ENCODE peak calls at places on chromosomes 6 and 20, in seven cellular contexts. S, B, U, H, D, E and J are unnamed samples.

GRCh38 chr20:22464312-22465003 is 119.9 kb downstream of the FOXA2 start:
- DNase-seq in S (no peak), B (no peak), U (no peak), H (no peak), D (no peak), E (no peak), J (no peak)

GRCh38 chr6:44012078-44012493 is 115.2 kb downstream of the MRPL14 start:
- DNase-seq in S (peak; percentile 91), B (peak; percentile 94), U (no peak), H (no peak), D (no peak), E (peak; percentile 99), J (no peak)

GRCh38 chr6:149028767-149029405 is 282.1 kb downstream of the UST start:
- DNase-seq in S (peak; percentile 88), B (peak; percentile 87), U (no peak), H (no peak), D (peak; percentile 75), E (peak; percentile 98), J (peak; percentile 70)

GRCh38 chr6:160348209-160348551 is at the start of gene SLC22A3:
- DNase-seq in S (no peak), B (peak; percentile 3), U (no peak), H (peak; percentile 48), D (no peak), E (no peak), J (no peak)

GRCh38 chr20:32780749-32781402 is 18.7 kb downstream of the DNMT3B start:
- DNase-seq in S (no peak), B (no peak), U (no peak), H (peak; percentile 64), D (no peak), E (no peak), J (peak; percentile 41)

GRCh38 chr20:17612975-17613327 is 43.1 kb downstream of the DSTN start:
- DNase-seq in S (no peak), B (no peak), U (no peak), H (no peak), D (no peak), E (no peak), J (no peak)

GRCh38 chr6:21831531-21832291 is 238.2 kb downstream of the SOX4 start:
- DNase-seq in S (no peak), B (peak; percentile 75), U (no peak), H (no peak), D (no peak), E (peak; percentile 37), J (no peak)

GRCh38 chr6:33029297-33030184 is 20.1 kb upstream of the HLA-DOA start:
- DNase-seq in S (no peak), B (no peak), U (no peak), H (no peak), D (no peak), E (peak; percentile 2), J (no peak)

GRCh38 chr20:49345538-49345937 is 67.7 kb upstream of the ZNFX1 start:
- DNase-seq in S (peak; percentile 80), B (peak; percentile 48), U (peak; percentile 70), H (no peak), D (no peak), E (peak; percentile 68), J (no peak)

GRCh38 chr6:33192105-33192646 is at the start of gene COL11A2:
- DNase-seq in S (no peak), B (no peak), U (no peak), H (no peak), D (no peak), E (no peak), J (peak; percentile 36)

GRCh38 chr20:17621229-17621968 is 51.5 kb downstream of the DSTN start:
- DNase-seq in S (no peak), B (no peak), U (peak; percentile 61), H (peak; percentile 20), D (no peak), E (no peak), J (no peak)

GRCh38 chr6:90072961-90073464 is 178.7 kb downstream of the GJA10 start:
- DNase-seq in S (no peak), B (no peak), U (no peak), H (no peak), D (no peak), E (no peak), J (no peak)

GRCh38 chr20:21920231-21920630 is 214.8 kb downstream of the PAX1 start:
- DNase-seq in S (no peak), B (no peak), U (no peak), H (no peak), D (no peak), E (no peak), J (no peak)

GRCh38 chr20:34705383-34706021 is 1.4 kb downstream of the TP53INP2 start:
- DNase-seq in S (peak; percentile 65), B (peak; percentile 69), U (no peak), H (peak; percentile 39), D (no peak), E (peak; percentile 28), J (no peak)

GRCh38 chr20:35200255-35200654 is 26.2 kb upstream of the MMP24 start:
- DNase-seq in S (peak; percentile 75), B (peak; percentile 91), U (no peak), H (no peak), D (no peak), E (peak; percentile 71), J (no peak)

GRCh38 chr6:36813526-36813925 is 25.7 kb downstream of the CPNE5 start:
- DNase-seq in S (no peak), B (no peak), U (no peak), H (no peak), D (no peak), E (no peak), J (no peak)

GRCh38 chr20:63060057-63060991 is 53.6 kb upstream of the BHLHE23 start:
- DNase-seq in S (peak; percentile 30), B (no peak), U (peak; percentile 55), H (peak; percentile 34), D (no peak), E (no peak), J (peak; percentile 33)

GRCh38 chr6:51959744-51960383 is 127.5 kb downstream of the PKHD1 start:
- DNase-seq in S (peak; percentile 55), B (peak; percentile 81), U (peak; percentile 66), H (peak; percentile 77), D (peak; percentile 79), E (peak; percentile 67), J (peak; percentile 85)

GRCh38 chr20:50478162-50479036 is 31.8 kb upstream of the PTPN1 start:
- DNase-seq in S (no peak), B (peak; percentile 70), U (peak; percentile 81), H (peak; percentile 80), D (peak; percentile 77), E (peak; percentile 48), J (peak; percentile 46)

GRCh38 chr20:3172933-3173581 is at the start of gene LZTS3:
- DNase-seq in S (no peak), B (peak; percentile 58), U (peak; percentile 88), H (peak; percentile 86), D (peak; percentile 77), E (peak; percentile 22), J (peak; percentile 70)
- TF ChIP-seq CTCF in S (peak; percentile 26), B (no peak), U (no peak), H (no peak), D (peak; percentile 3), E (no peak), J (no peak)

GRCh38 chr6:34990971-34991560 is 102.0 kb downstream of the ANKS1A start:
- DNase-seq in S (peak; percentile 53), B (peak; percentile 9), U (no peak), H (no peak), D (no peak), E (peak; percentile 75), J (no peak)

GRCh38 chr6:34992353-34992752 is 103.3 kb downstream of the ANKS1A start:
- DNase-seq in S (no peak), B (peak; percentile 94), U (no peak), H (no peak), D (no peak), E (no peak), J (no peak)

GRCh38 chr6:34994693-34995092 is 105.6 kb downstream of the ANKS1A start:
- DNase-seq in S (no peak), B (no peak), U (no peak), H (no peak), D (no peak), E (no peak), J (no peak)

GRCh38 chr6:34993206-34993605 is 104.2 kb downstream of the ANKS1A start:
- DNase-seq in S (no peak), B (no peak), U (no peak), H (no peak), D (no peak), E (no peak), J (no peak)
- TF ChIP-seq CTCF in S (no peak), B (no peak), U (no peak), H (no peak), D (no peak), E (no peak), J (no peak)

DNA sequence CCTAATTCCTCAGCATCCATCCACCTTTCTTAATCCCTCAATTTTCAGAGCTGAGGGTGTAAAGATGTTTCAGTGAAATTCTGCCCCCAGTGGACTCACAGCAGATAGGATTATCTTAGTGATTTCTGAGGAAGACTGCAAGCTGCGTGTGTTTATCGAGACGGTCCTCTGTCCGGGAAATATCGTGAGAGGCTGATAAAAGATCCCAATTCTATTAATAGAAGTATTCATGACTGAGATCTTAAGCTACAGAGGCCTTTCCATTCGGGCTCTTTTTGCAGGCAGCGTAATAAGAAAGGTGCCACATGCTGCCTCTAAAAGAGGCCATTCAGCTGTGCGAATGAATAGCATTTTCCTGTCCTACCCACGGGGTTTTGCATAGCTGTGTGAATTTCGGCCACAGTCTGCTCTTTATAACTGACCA is 209.0 kb downstream of the ARHGAP18 start:
- DNase-seq in S (no peak), B (no peak), U (no peak), H (no peak), D (no peak), E (no peak), J (peak; percentile 7)
- TF ChIP-seq CTCF in S (peak; percentile 63), B (peak; percentile 29), U (no peak), H (peak; percentile 59), D (peak; percentile 59), E (peak; percentile 18), J (peak; percentile 60)

GRCh38 chr6:5582758-5583157 is 321.4 kb downstream of the FARS2 start:
- DNase-seq in S (no peak), B (no peak), U (no peak), H (no peak), D (no peak), E (no peak), J (no peak)
- TF ChIP-seq CTCF in S (peak; percentile 35), B (no peak), U (no peak), H (peak; percentile 31), D (no peak), E (no peak), J (peak; percentile 25)

GRCh38 chr6:139373154-139373927 is 1.1 kb downstream of the CITED2 start:
- DNase-seq in S (peak; percentile 84), B (peak; percentile 69), U (peak; percentile 79), H (peak; percentile 40), D (peak; percentile 76), E (peak; percentile 60), J (peak; percentile 43)
- TF ChIP-seq CTCF in S (peak; percentile 53), B (peak; percentile 16), U (peak; percentile 29), H (peak; percentile 34), D (peak; percentile 46), E (peak; percentile 16), J (peak; percentile 51)